ENCODE peak calls at places on chromosomes 4 and X, in five cellular contexts. One of them, this sample, is unnamed.

GRCh38 chr4:55729306-55730142 is 90.1 kb upstream of the EXOC1L start:
- DNase-seq in MM.1S: no peak
- DNase-seq in fibroblast of lung: no peak
- DNase-seq in heart right ventricle: no peak
- DNase-seq in hepatocyte: peak; percentile 41
- DNase-seq in this sample: no peak

GRCh38 chrX:123878177-123878576 is 18.3 kb downstream of the XIAP start:
- DNase-seq in heart right ventricle: no peak
- DNase-seq in fibroblast of lung: no peak
- DNase-seq in MM.1S: peak; percentile 75
- DNase-seq in hepatocyte: no peak
- DNase-seq in this sample: no peak

GRCh38 chr4:22417408-22417807 is 98.5 kb downstream of the ADGRA3 start:
- DNase-seq in heart right ventricle: no peak
- DNase-seq in MM.1S: no peak
- DNase-seq in fibroblast of lung: peak; percentile 82
- DNase-seq in hepatocyte: no peak
- DNase-seq in this sample: no peak

GRCh38 chr4:72243641-72244040 is 211.8 kb downstream of the NPFFR2 start:
- DNase-seq in heart right ventricle: no peak
- DNase-seq in hepatocyte: no peak
- DNase-seq in fibroblast of lung: no peak
- DNase-seq in MM.1S: no peak
- DNase-seq in this sample: no peak

GRCh38 chr4:16199132-16199531 is 27.1 kb downstream of the TAPT1 start:
- DNase-seq in heart right ventricle: no peak
- DNase-seq in fibroblast of lung: peak; percentile 30
- DNase-seq in MM.1S: peak; percentile 25
- DNase-seq in hepatocyte: peak; percentile 40
- DNase-seq in this sample: no peak

GRCh38 chrX:19964017-19964710 is 26.7 kb downstream of the BCLAF3 start:
- DNase-seq in hepatocyte: no peak
- DNase-seq in fibroblast of lung: peak; percentile 10
- DNase-seq in MM.1S: no peak
- DNase-seq in heart right ventricle: no peak
- DNase-seq in this sample: no peak

GRCh38 chr4:4875147-4875546 is 15.7 kb downstream of the MSX1 start:
- DNase-seq in hepatocyte: peak; percentile 46
- DNase-seq in MM.1S: no peak
- DNase-seq in fibroblast of lung: no peak
- DNase-seq in heart right ventricle: no peak
- DNase-seq in this sample: no peak

GRCh38 chr4:182808673-182809416 is 108.3 kb downstream of the DCTD start:
- DNase-seq in MM.1S: peak; percentile 74
- DNase-seq in heart right ventricle: no peak
- DNase-seq in hepatocyte: no peak
- DNase-seq in fibroblast of lung: peak; percentile 23
- DNase-seq in this sample: no peak

GRCh38 chrX:9628779-9629493 is 136.7 kb downstream of the GPR143 start:
- DNase-seq in MM.1S: no peak
- DNase-seq in hepatocyte: no peak
- DNase-seq in fibroblast of lung: no peak
- DNase-seq in heart right ventricle: no peak
- DNase-seq in this sample: no peak

GRCh38 chr4:121072080-121072835 is at the start of gene NDNF:
- DNase-seq in hepatocyte: peak; percentile 74
- DNase-seq in heart right ventricle: peak; percentile 46
- DNase-seq in fibroblast of lung: peak; percentile 50
- DNase-seq in MM.1S: peak; percentile 78
- DNase-seq in this sample: peak; percentile 46

GRCh38 chr4:82458729-82459128 is 28.3 kb downstream of the ENOPH1 start:
- DNase-seq in heart right ventricle: no peak
- DNase-seq in hepatocyte: no peak
- DNase-seq in fibroblast of lung: no peak
- DNase-seq in MM.1S: no peak
- DNase-seq in this sample: no peak

GRCh38 chr4:98447648-98448047 is 186.5 kb downstream of the RAP1GDS1 start:
- DNase-seq in heart right ventricle: no peak
- DNase-seq in MM.1S: no peak
- DNase-seq in fibroblast of lung: no peak
- DNase-seq in hepatocyte: no peak
- DNase-seq in this sample: no peak

GRCh38 chr4:24650849-24651248 is 66.5 kb upstream of the DHX15 start:
- DNase-seq in MM.1S: no peak
- DNase-seq in fibroblast of lung: no peak
- DNase-seq in hepatocyte: no peak
- DNase-seq in heart right ventricle: no peak
- DNase-seq in this sample: no peak

GRCh38 chr4:39825090-39825489 is 127.2 kb downstream of the UBE2K start:
- DNase-seq in hepatocyte: no peak
- DNase-seq in heart right ventricle: no peak
- DNase-seq in MM.1S: no peak
- DNase-seq in fibroblast of lung: no peak
- DNase-seq in this sample: no peak

GRCh38 chrX:149939271-149940014 is 1.2 kb upstream of the EOLA2 start:
- DNase-seq in fibroblast of lung: peak; percentile 83
- DNase-seq in heart right ventricle: peak; percentile 94
- DNase-seq in hepatocyte: peak; percentile 96
- DNase-seq in MM.1S: peak; percentile 80
- DNase-seq in this sample: peak; percentile 95

GRCh38 chr4:161850631-161851030 is 313.2 kb downstream of the FSTL5 start:
- DNase-seq in heart right ventricle: no peak
- DNase-seq in hepatocyte: no peak
- DNase-seq in MM.1S: no peak
- DNase-seq in fibroblast of lung: no peak
- DNase-seq in this sample: no peak

GRCh38 chr4:141028024-141028529 is 105.2 kb downstream of the RNF150 start:
- DNase-seq in heart right ventricle: no peak
- DNase-seq in MM.1S: no peak
- DNase-seq in hepatocyte: no peak
- DNase-seq in fibroblast of lung: peak; percentile 99
- DNase-seq in this sample: no peak

GRCh38 chrX:130171446-130172126 is at the start of gene RAB33A:
- DNase-seq in hepatocyte: peak; percentile 21
- DNase-seq in MM.1S: no peak
- DNase-seq in fibroblast of lung: peak; percentile 28
- DNase-seq in heart right ventricle: peak; percentile 17
- DNase-seq in this sample: peak; percentile 71

GRCh38 chr4:89156515-89156914 is 45.2 kb downstream of the TIGD2 start:
- DNase-seq in hepatocyte: no peak
- DNase-seq in fibroblast of lung: no peak
- DNase-seq in MM.1S: no peak
- DNase-seq in heart right ventricle: no peak
- DNase-seq in this sample: no peak

GRCh38 chr4:183721207-183722081 is 62.4 kb downstream of the TRAPPC11 start:
- DNase-seq in MM.1S: peak; percentile 74
- DNase-seq in heart right ventricle: peak; percentile 83
- DNase-seq in hepatocyte: peak; percentile 45
- DNase-seq in fibroblast of lung: peak; percentile 20
- DNase-seq in this sample: no peak

GRCh38 chr4:146062325-146062715 is 113.2 kb upstream of the LSM6 start:
- DNase-seq in fibroblast of lung: no peak
- DNase-seq in heart right ventricle: no peak
- DNase-seq in MM.1S: no peak
- DNase-seq in hepatocyte: no peak
- DNase-seq in this sample: no peak

DNA sequence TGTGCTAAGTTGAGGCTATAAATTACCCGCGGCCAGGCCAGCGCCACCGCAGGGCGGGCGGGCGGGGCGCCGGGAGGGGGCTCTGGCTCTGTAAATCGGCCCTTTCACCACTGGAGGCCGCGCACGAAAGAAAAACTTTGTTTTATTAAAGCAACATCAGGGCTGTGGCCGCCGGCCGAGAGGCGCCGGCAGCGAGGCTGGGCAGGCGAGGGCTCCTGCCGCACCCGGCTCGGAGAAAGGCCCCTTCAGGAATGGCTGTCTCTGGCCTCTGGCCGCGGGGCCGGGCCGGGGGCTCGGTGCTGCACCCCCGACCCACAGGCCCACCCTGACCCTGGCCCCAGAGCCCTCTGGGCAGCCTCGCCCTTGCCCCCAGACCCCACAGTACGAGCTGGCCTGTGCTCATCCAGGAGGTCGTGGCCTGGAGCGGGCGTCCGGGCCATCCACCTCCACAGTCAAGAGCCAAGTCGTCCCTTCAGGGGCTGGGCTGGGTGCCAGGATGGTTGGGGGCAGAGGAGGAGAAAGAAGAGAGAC is 29.5 kb upstream of the FGFR3 start:
- DNase-seq in hepatocyte: peak; percentile 85
- DNase-seq in heart right ventricle: no peak
- DNase-seq in MM.1S: no peak
- DNase-seq in fibroblast of lung: peak; percentile 42
- DNase-seq in this sample: no peak
- H3K27ac ChIP-seq in hepatocyte: peak overlapping the region; percentile 83
- H3K27ac ChIP-seq in heart right ventricle: no peak overlapping the region
- H3K27ac ChIP-seq in MM.1S: no peak overlapping the region
- H3K27ac ChIP-seq in fibroblast of lung: no peak overlapping the region
- H3K27ac ChIP-seq in this sample: no peak overlapping the region

DNA sequence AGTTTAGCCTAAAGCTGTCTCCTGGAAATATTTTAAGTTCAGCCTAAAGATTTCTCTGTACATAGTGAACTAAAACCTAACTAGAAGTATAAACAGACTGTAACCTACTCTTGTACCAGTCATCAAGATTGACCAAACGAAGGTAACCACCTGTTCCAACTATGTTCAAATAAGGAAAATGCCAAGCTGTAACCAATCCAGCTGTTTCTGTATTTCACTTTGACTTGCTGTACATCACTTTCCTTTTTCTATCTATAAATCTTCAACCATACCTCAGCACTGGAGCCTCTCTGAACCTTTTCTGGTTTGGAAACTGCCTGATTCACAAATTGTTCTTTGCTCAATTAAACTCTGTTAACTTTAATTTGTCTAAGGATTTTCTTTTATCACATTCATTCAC is 3.1 kb upstream of the CYSLTR1 start:
- DNase-seq in hepatocyte: no peak
- DNase-seq in heart right ventricle: no peak
- DNase-seq in fibroblast of lung: no peak
- DNase-seq in MM.1S: no peak
- DNase-seq in this sample: no peak
- H3K27ac ChIP-seq in hepatocyte: no peak overlapping the region
- H3K27ac ChIP-seq in heart right ventricle: no peak overlapping the region
- H3K27ac ChIP-seq in fibroblast of lung: no peak overlapping the region
- H3K27ac ChIP-seq in MM.1S: no peak overlapping the region
- H3K27ac ChIP-seq in this sample: no peak overlapping the region

GRCh38 chr4:3202836-3203820 is 45.8 kb upstream of the MSANTD1 start:
- DNase-seq in heart right ventricle: no peak
- DNase-seq in fibroblast of lung: no peak
- DNase-seq in hepatocyte: no peak
- DNase-seq in MM.1S: no peak
- DNase-seq in this sample: no peak
- H3K27ac ChIP-seq in heart right ventricle: peak overlapping the region; percentile 20
- H3K27ac ChIP-seq in fibroblast of lung: peak overlapping the region; percentile 30
- H3K27ac ChIP-seq in hepatocyte: peak overlapping the region; percentile 67
- H3K27ac ChIP-seq in MM.1S: no peak overlapping the region
- H3K27ac ChIP-seq in this sample: no peak overlapping the region

GRCh38 chr4:137531121-137531520 is 1.2 kb downstream of the PCDH18 start:
- DNase-seq in heart right ventricle: no peak
- DNase-seq in fibroblast of lung: peak; percentile 30
- DNase-seq in MM.1S: no peak
- DNase-seq in hepatocyte: peak; percentile 57
- DNase-seq in this sample: no peak
- H3K27ac ChIP-seq in heart right ventricle: peak overlapping the region; percentile 82
- H3K27ac ChIP-seq in fibroblast of lung: peak overlapping the region; percentile 81
- H3K27ac ChIP-seq in MM.1S: no peak overlapping the region
- H3K27ac ChIP-seq in hepatocyte: peak overlapping the region; percentile 85
- H3K27ac ChIP-seq in this sample: no peak overlapping the region

This sample was measured in caudate nucleus.